ENCODE peak calls at places on chromosomes 2 and 18, in seven cellular contexts. One of them, this sample, is unnamed.

GRCh38 chr2:45964226-45964841 is 312.9 kb downstream of the PRKCE start:
- DNase-seq in ELF-1: no peak
- DNase-seq in renal cortical epithelial cell: peak
- DNase-seq in stimulated activated CD4-positive, alpha-beta T cell treated with anti-CD3 and anti-CD28 coated beads, Interleukin-1b, Interleukin-23, amount 100 ng/mL, for 48 hours: peak
- DNase-seq in right atrium auricular region: peak
- DNase-seq in NCI-H1417 treated with DMSO at 0.1 percent for 48 hours: no peak
- DNase-seq in KG1: no peak
- DNase-seq in this sample: peak

GRCh38 chr2:10868021-10868420 is 43.7 kb upstream of the KCNF1 start:
- DNase-seq in right atrium auricular region: no peak
- DNase-seq in renal cortical epithelial cell: no peak
- DNase-seq in ELF-1: no peak
- DNase-seq in NCI-H1417 treated with DMSO at 0.1 percent for 48 hours: no peak
- DNase-seq in stimulated activated CD4-positive, alpha-beta T cell treated with anti-CD3 and anti-CD28 coated beads, Interleukin-1b, Interleukin-23, amount 100 ng/mL, for 48 hours: no peak
- DNase-seq in KG1: no peak
- DNase-seq in this sample: no peak

GRCh38 chr2:65390134-65390533 is 42.3 kb downstream of the SPRED2 start:
- DNase-seq in stimulated activated CD4-positive, alpha-beta T cell treated with anti-CD3 and anti-CD28 coated beads, Interleukin-1b, Interleukin-23, amount 100 ng/mL, for 48 hours: peak
- DNase-seq in KG1: no peak
- DNase-seq in ELF-1: no peak
- DNase-seq in right atrium auricular region: no peak
- DNase-seq in NCI-H1417 treated with DMSO at 0.1 percent for 48 hours: no peak
- DNase-seq in renal cortical epithelial cell: no peak
- DNase-seq in this sample: no peak

GRCh38 chr18:11392292-11392691 is 217.1 kb upstream of the SLC35G4 start:
- DNase-seq in stimulated activated CD4-positive, alpha-beta T cell treated with anti-CD3 and anti-CD28 coated beads, Interleukin-1b, Interleukin-23, amount 100 ng/mL, for 48 hours: no peak
- DNase-seq in NCI-H1417 treated with DMSO at 0.1 percent for 48 hours: no peak
- DNase-seq in right atrium auricular region: no peak
- DNase-seq in KG1: no peak
- DNase-seq in ELF-1: peak
- DNase-seq in renal cortical epithelial cell: peak
- DNase-seq in this sample: no peak

GRCh38 chr2:226699321-226699720 is 100.3 kb downstream of the IRS1 start:
- DNase-seq in right atrium auricular region: peak
- DNase-seq in NCI-H1417 treated with DMSO at 0.1 percent for 48 hours: no peak
- DNase-seq in renal cortical epithelial cell: peak
- DNase-seq in stimulated activated CD4-positive, alpha-beta T cell treated with anti-CD3 and anti-CD28 coated beads, Interleukin-1b, Interleukin-23, amount 100 ng/mL, for 48 hours: no peak
- DNase-seq in ELF-1: no peak
- DNase-seq in KG1: no peak
- DNase-seq in this sample: no peak

GRCh38 chr2:240390091-240391073 is 45.1 kb upstream of the GPC1 start:
- DNase-seq in NCI-H1417 treated with DMSO at 0.1 percent for 48 hours: no peak
- DNase-seq in ELF-1: no peak
- DNase-seq in right atrium auricular region: no peak
- DNase-seq in KG1: no peak
- DNase-seq in stimulated activated CD4-positive, alpha-beta T cell treated with anti-CD3 and anti-CD28 coated beads, Interleukin-1b, Interleukin-23, amount 100 ng/mL, for 48 hours: no peak
- DNase-seq in renal cortical epithelial cell: no peak
- DNase-seq in this sample: no peak

GRCh38 chr2:234496442-234496834 is 443 bp downstream of the ARL4C start:
- DNase-seq in KG1: no peak
- DNase-seq in right atrium auricular region: no peak
- DNase-seq in renal cortical epithelial cell: no peak
- DNase-seq in stimulated activated CD4-positive, alpha-beta T cell treated with anti-CD3 and anti-CD28 coated beads, Interleukin-1b, Interleukin-23, amount 100 ng/mL, for 48 hours: peak
- DNase-seq in ELF-1: no peak
- DNase-seq in NCI-H1417 treated with DMSO at 0.1 percent for 48 hours: no peak
- DNase-seq in this sample: peak

GRCh38 chr2:70596739-70597138 is 43.1 kb upstream of the TGFA start:
- DNase-seq in KG1: no peak
- DNase-seq in ELF-1: no peak
- DNase-seq in stimulated activated CD4-positive, alpha-beta T cell treated with anti-CD3 and anti-CD28 coated beads, Interleukin-1b, Interleukin-23, amount 100 ng/mL, for 48 hours: no peak
- DNase-seq in renal cortical epithelial cell: peak
- DNase-seq in right atrium auricular region: no peak
- DNase-seq in NCI-H1417 treated with DMSO at 0.1 percent for 48 hours: no peak
- DNase-seq in this sample: peak

GRCh38 chr2:24238158-24238557 is 63.3 kb downstream of the FAM228A start:
- DNase-seq in NCI-H1417 treated with DMSO at 0.1 percent for 48 hours: peak
- DNase-seq in stimulated activated CD4-positive, alpha-beta T cell treated with anti-CD3 and anti-CD28 coated beads, Interleukin-1b, Interleukin-23, amount 100 ng/mL, for 48 hours: no peak
- DNase-seq in right atrium auricular region: no peak
- DNase-seq in KG1: no peak
- DNase-seq in ELF-1: no peak
- DNase-seq in renal cortical epithelial cell: no peak
- DNase-seq in this sample: no peak

GRCh38 chr2:214737188-214737587 is 72.3 kb downstream of the BARD1 start:
- DNase-seq in KG1: no peak
- DNase-seq in NCI-H1417 treated with DMSO at 0.1 percent for 48 hours: no peak
- DNase-seq in ELF-1: no peak
- DNase-seq in stimulated activated CD4-positive, alpha-beta T cell treated with anti-CD3 and anti-CD28 coated beads, Interleukin-1b, Interleukin-23, amount 100 ng/mL, for 48 hours: no peak
- DNase-seq in renal cortical epithelial cell: no peak
- DNase-seq in right atrium auricular region: no peak
- DNase-seq in this sample: no peak

GRCh38 chr2:72033636-72034035 is 114.0 kb downstream of the CYP26B1 start:
- DNase-seq in ELF-1: no peak
- DNase-seq in stimulated activated CD4-positive, alpha-beta T cell treated with anti-CD3 and anti-CD28 coated beads, Interleukin-1b, Interleukin-23, amount 100 ng/mL, for 48 hours: no peak
- DNase-seq in right atrium auricular region: peak
- DNase-seq in renal cortical epithelial cell: no peak
- DNase-seq in KG1: no peak
- DNase-seq in NCI-H1417 treated with DMSO at 0.1 percent for 48 hours: no peak
- DNase-seq in this sample: no peak

This sample was measured in Caki2.